ENCODE peak calls at places on chromosome 11, in nine cellular contexts. J is HS-27A, M is AG08396, T is NCI-H1105 treated with DMSO at 0.1 percent for 48 hours, Y is HFF-Myc, G is iris pigment epithelial cell, N is KBM-7, B is iPS DF 6.9, R is mucosa of descending colon. A is an unnamed sample.

GRCh38 chr11:91394073-91394717 is 830.4 kb upstream of the FAT3 start:
- DNase-seq in G (no peak), R (no peak), Y (no peak), J (no peak), B (no peak), N (no peak), T (no peak), M (no peak), A (no peak)

GRCh38 chr11:47494996-47495855 is 46.3 kb upstream of the RAPSN start:
- DNase-seq in B (no peak), Y (no peak), J (no peak), G (peak), R (no peak), M (no peak), N (no peak), T (no peak), A (no peak)

GRCh38 chr11:122741613-122742012 is 86.1 kb downstream of the UBASH3B start:
- DNase-seq in J (no peak), T (no peak), G (peak), R (peak), Y (no peak), M (peak), B (no peak), N (no peak), A (no peak)

GRCh38 chr11:32071811-32072210 is 19.1 kb upstream of the RCN1 start:
- DNase-seq in N (no peak), R (no peak), Y (no peak), G (peak), T (no peak), J (no peak), M (peak), B (no peak), A (peak)

GRCh38 chr11:72758304-72758689 is 6.1 kb upstream of the ARAP1 start:
- DNase-seq in T (no peak), B (no peak), J (no peak), N (no peak), M (no peak), Y (no peak), R (no peak), G (peak), A (no peak)

GRCh38 chr11:57154718-57155117 is 27.0 kb upstream of the LRRC55 start:
- DNase-seq in N (no peak), J (no peak), T (no peak), G (no peak), M (no peak), Y (no peak), B (no peak), R (no peak), A (no peak)

GRCh38 chr11:134524201-134524600 is 112.2 kb upstream of the B3GAT1 start:
- DNase-seq in T (no peak), Y (no peak), N (no peak), J (no peak), M (no peak), B (no peak), G (no peak), R (no peak), A (no peak)

GRCh38 chr11:69650081-69650831 is 9.3 kb downstream of the CCND1 start:
- DNase-seq in G (no peak), M (no peak), Y (peak), J (no peak), B (no peak), T (no peak), N (no peak), R (peak), A (no peak)

GRCh38 chr11:67436459-67437081 is 912 bp downstream of the PTPRCAP start:
- DNase-seq in G (no peak), Y (no peak), R (peak), B (no peak), N (peak), J (no peak), M (no peak), T (no peak), A (peak)

GRCh38 chr11:63510360-63511130 is 4.7 kb downstream of the LGALS12 start:
- DNase-seq in T (no peak), M (peak), Y (no peak), G (peak), R (no peak), J (peak), N (no peak), B (no peak), A (no peak)

GRCh38 chr11:16843307-16843706 is 104.9 kb downstream of the C11orf58 start:
- DNase-seq in Y (no peak), J (no peak), T (peak), G (no peak), R (no peak), N (no peak), B (no peak), M (no peak), A (no peak)

A was measured in NAMALWA.